ENCODE peak calls at places on chromosomes 5 and 9, in nine cellular contexts. One of them, this sample, is unnamed.

GRCh38 chr5:122253794-122254193 is 58.2 kb upstream of the SNCAIP start:
- DNase-seq in GM23338: no peak
- DNase-seq in SK-N-SH: no peak
- DNase-seq in HCT116: no peak
- DNase-seq in GM12878: no peak
- DNase-seq in HL-60: no peak
- DNase-seq in A549: no peak
- DNase-seq in HepG2: no peak
- DNase-seq in K562: no peak
- DNase-seq in this sample: no peak

GRCh38 chr5:179699640-179700298 is 1.0 kb downstream of the CANX start:
- DNase-seq in SK-N-SH: peak
- DNase-seq in GM12878: no peak
- DNase-seq in HepG2: peak
- DNase-seq in K562: peak
- DNase-seq in HL-60: peak
- DNase-seq in GM23338: peak
- DNase-seq in A549: peak
- DNase-seq in HCT116: no peak
- DNase-seq in this sample: no peak

GRCh38 chr5:131481569-131481968 is 153.5 kb downstream of the RAPGEF6 start:
- DNase-seq in HepG2: no peak
- DNase-seq in SK-N-SH: no peak
- DNase-seq in HL-60: no peak
- DNase-seq in HCT116: no peak
- DNase-seq in A549: no peak
- DNase-seq in GM23338: no peak
- DNase-seq in K562: no peak
- DNase-seq in GM12878: no peak
- DNase-seq in this sample: no peak

GRCh38 chr9:107740088-107740980 is 250.8 kb upstream of the KLF4 start:
- DNase-seq in GM12878: no peak
- DNase-seq in GM23338: no peak
- DNase-seq in SK-N-SH: no peak
- DNase-seq in HepG2: no peak
- DNase-seq in HL-60: no peak
- DNase-seq in K562: no peak
- DNase-seq in HCT116: no peak
- DNase-seq in A549: no peak
- DNase-seq in this sample: no peak

GRCh38 chr5:124007675-124008398 is 495.9 kb downstream of the CSNK1G3 start:
- DNase-seq in GM23338: peak
- DNase-seq in A549: peak
- DNase-seq in HCT116: peak
- DNase-seq in GM12878: no peak
- DNase-seq in HL-60: no peak
- DNase-seq in K562: no peak
- DNase-seq in HepG2: no peak
- DNase-seq in SK-N-SH: no peak
- DNase-seq in this sample: no peak

GRCh38 chr5:75756991-75757390 is 39.8 kb upstream of the POC5 start:
- DNase-seq in HepG2: no peak
- DNase-seq in HL-60: no peak
- DNase-seq in GM23338: no peak
- DNase-seq in A549: no peak
- DNase-seq in GM12878: no peak
- DNase-seq in K562: no peak
- DNase-seq in SK-N-SH: no peak
- DNase-seq in HCT116: no peak
- DNase-seq in this sample: no peak

GRCh38 chr9:136773386-136774044 is 9.2 kb upstream of the LCN15 start:
- DNase-seq in GM23338: peak
- DNase-seq in GM12878: no peak
- DNase-seq in A549: peak
- DNase-seq in HepG2: peak
- DNase-seq in SK-N-SH: peak
- DNase-seq in HL-60: peak
- DNase-seq in HCT116: no peak
- DNase-seq in K562: peak
- DNase-seq in this sample: no peak

GRCh38 chr9:97314503-97314902 is 7.0 kb downstream of the CCDC180 start:
- DNase-seq in GM23338: no peak
- DNase-seq in A549: no peak
- DNase-seq in HL-60: no peak
- DNase-seq in SK-N-SH: no peak
- DNase-seq in GM12878: no peak
- DNase-seq in HCT116: no peak
- DNase-seq in HepG2: no peak
- DNase-seq in K562: no peak
- DNase-seq in this sample: no peak

GRCh38 chr9:135344915-135345500 is 134.6 kb upstream of the PPP1R26 start:
- DNase-seq in A549: no peak
- DNase-seq in GM23338: no peak
- DNase-seq in HepG2: no peak
- DNase-seq in K562: no peak
- DNase-seq in HCT116: no peak
- DNase-seq in HL-60: no peak
- DNase-seq in GM12878: no peak
- DNase-seq in SK-N-SH: no peak
- DNase-seq in this sample: no peak

GRCh38 chr9:115262477-115262876 is 144.5 kb upstream of the TNC start:
- DNase-seq in HCT116: peak
- DNase-seq in A549: peak
- DNase-seq in GM12878: no peak
- DNase-seq in HepG2: peak
- DNase-seq in SK-N-SH: peak
- DNase-seq in K562: no peak
- DNase-seq in GM23338: no peak
- DNase-seq in HL-60: no peak
- DNase-seq in this sample: peak

GRCh38 chr9:70340572-70340971 is 73.9 kb downstream of the KLF9 start:
- DNase-seq in GM23338: peak
- DNase-seq in A549: peak
- DNase-seq in K562: peak
- DNase-seq in GM12878: no peak
- DNase-seq in SK-N-SH: peak
- DNase-seq in HCT116: no peak
- DNase-seq in HepG2: peak
- DNase-seq in HL-60: no peak
- DNase-seq in this sample: no peak

GRCh38 chr9:96719538-96720315 is 58.2 kb downstream of the ZNF510 start:
- DNase-seq in SK-N-SH: peak
- DNase-seq in GM23338: peak
- DNase-seq in HepG2: no peak
- DNase-seq in HL-60: no peak
- DNase-seq in GM12878: no peak
- DNase-seq in HCT116: no peak
- DNase-seq in A549: no peak
- DNase-seq in K562: no peak
- DNase-seq in this sample: no peak

GRCh38 chr9:15147471-15147870 is 159.5 kb downstream of the TTC39B start:
- DNase-seq in SK-N-SH: no peak
- DNase-seq in HL-60: no peak
- DNase-seq in A549: no peak
- DNase-seq in HepG2: no peak
- DNase-seq in GM23338: no peak
- DNase-seq in GM12878: no peak
- DNase-seq in K562: no peak
- DNase-seq in HCT116: no peak
- DNase-seq in this sample: no peak

GRCh38 chr5:12242960-12243888 is 339.0 kb upstream of the CTNND2 start:
- DNase-seq in SK-N-SH: no peak
- DNase-seq in HCT116: no peak
- DNase-seq in A549: no peak
- DNase-seq in HL-60: no peak
- DNase-seq in HepG2: no peak
- DNase-seq in K562: no peak
- DNase-seq in GM23338: no peak
- DNase-seq in GM12878: no peak
- DNase-seq in this sample: no peak

GRCh38 chr9:92506184-92506857 is 24.0 kb upstream of the ASPN start:
- DNase-seq in GM23338: no peak
- DNase-seq in HepG2: no peak
- DNase-seq in K562: no peak
- DNase-seq in GM12878: no peak
- DNase-seq in A549: peak
- DNase-seq in SK-N-SH: no peak
- DNase-seq in HL-60: no peak
- DNase-seq in HCT116: no peak
- DNase-seq in this sample: no peak

GRCh38 chr5:139383275-139383992 is at the start of gene SLC23A1:
- DNase-seq in SK-N-SH: peak
- DNase-seq in GM12878: no peak
- DNase-seq in K562: no peak
- DNase-seq in HL-60: no peak
- DNase-seq in GM23338: no peak
- DNase-seq in A549: peak
- DNase-seq in HepG2: peak
- DNase-seq in HCT116: no peak
- DNase-seq in this sample: no peak

GRCh38 chr9:71096431-71097108 is 24.9 kb downstream of the TRPM3 start:
- DNase-seq in K562: no peak
- DNase-seq in HepG2: peak
- DNase-seq in GM12878: no peak
- DNase-seq in HCT116: no peak
- DNase-seq in HL-60: no peak
- DNase-seq in A549: peak
- DNase-seq in GM23338: no peak
- DNase-seq in SK-N-SH: no peak
- DNase-seq in this sample: no peak

GRCh38 chr5:149453618-149454415 is 74.7 kb upstream of the IL17B start:
- DNase-seq in HCT116: no peak
- DNase-seq in GM23338: no peak
- DNase-seq in GM12878: no peak
- DNase-seq in A549: no peak
- DNase-seq in SK-N-SH: no peak
- DNase-seq in K562: no peak
- DNase-seq in HL-60: no peak
- DNase-seq in HepG2: no peak
- DNase-seq in this sample: no peak

GRCh38 chr9:90141723-90142122 is 500.9 kb downstream of the DIRAS2 start:
- DNase-seq in K562: no peak
- DNase-seq in GM23338: peak
- DNase-seq in HL-60: no peak
- DNase-seq in HCT116: no peak
- DNase-seq in GM12878: no peak
- DNase-seq in SK-N-SH: peak
- DNase-seq in A549: peak
- DNase-seq in HepG2: peak
- DNase-seq in this sample: no peak
- TF ChIP-seq CTCF in K562: peak
- TF ChIP-seq CTCF in GM23338: peak
- TF ChIP-seq CTCF in HL-60: peak
- TF ChIP-seq CTCF in HCT116: peak
- TF ChIP-seq CTCF in GM12878: peak
- TF ChIP-seq CTCF in SK-N-SH: peak
- TF ChIP-seq CTCF in A549: peak
- TF ChIP-seq CTCF in HepG2: peak
- TF ChIP-seq CTCF in this sample: peak

GRCh38 chr5:168114444-168115017 is 176.9 kb upstream of the WWC1 start:
- DNase-seq in HepG2: peak
- DNase-seq in GM23338: peak
- DNase-seq in GM12878: no peak
- DNase-seq in K562: peak
- DNase-seq in HCT116: peak
- DNase-seq in SK-N-SH: peak
- DNase-seq in A549: peak
- DNase-seq in HL-60: peak
- DNase-seq in this sample: peak
- TF ChIP-seq REST in HepG2: no peak
- TF ChIP-seq REST in GM23338: no peak
- TF ChIP-seq REST in GM12878: no peak
- TF ChIP-seq REST in K562: no peak
- TF ChIP-seq REST in HCT116: no peak
- TF ChIP-seq REST in SK-N-SH: no peak
- TF ChIP-seq REST in A549: no peak
- TF ChIP-seq REST in HL-60: no peak
- TF ChIP-seq REST in this sample: no peak

DNA sequence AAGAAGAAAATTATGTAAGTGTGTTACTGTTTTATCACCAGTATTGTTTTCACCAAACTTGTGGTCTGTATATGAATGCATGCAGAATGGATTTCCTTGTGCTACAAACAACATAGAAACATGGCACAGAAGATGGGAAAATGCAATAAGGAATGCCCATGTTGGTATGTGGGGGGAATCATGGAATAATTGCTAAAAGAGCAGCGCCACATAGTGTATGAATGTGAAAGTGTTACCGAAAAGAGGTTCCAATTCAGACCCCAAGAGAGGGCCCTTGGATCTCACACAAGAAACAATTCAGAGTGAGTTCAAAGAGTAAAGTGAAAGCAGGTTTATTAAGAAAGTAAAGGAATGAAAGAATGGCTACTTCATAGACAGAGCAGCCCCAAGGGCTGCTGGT is 26.4 kb upstream of the TYRP1 start:
- DNase-seq in SK-N-SH: no peak
- DNase-seq in A549: peak
- DNase-seq in HL-60: no peak
- DNase-seq in GM12878: no peak
- DNase-seq in HepG2: peak
- DNase-seq in K562: no peak
- DNase-seq in GM23338: peak
- DNase-seq in HCT116: no peak
- DNase-seq in this sample: no peak
- TF ChIP-seq CTCF in SK-N-SH: peak
- TF ChIP-seq CTCF in A549: peak
- TF ChIP-seq CTCF in HL-60: no peak
- TF ChIP-seq CTCF in GM12878: no peak
- TF ChIP-seq CTCF in HepG2: no peak
- TF ChIP-seq CTCF in K562: no peak
- TF ChIP-seq CTCF in GM23338: peak
- TF ChIP-seq CTCF in HCT116: peak
- TF ChIP-seq CTCF in this sample: peak

GRCh38 chr5:3190930-3191329 is 404.7 kb upstream of the IRX1 start:
- DNase-seq in A549: no peak
- DNase-seq in K562: no peak
- DNase-seq in SK-N-SH: no peak
- DNase-seq in GM23338: no peak
- DNase-seq in HepG2: no peak
- DNase-seq in HL-60: no peak
- DNase-seq in GM12878: no peak
- DNase-seq in HCT116: no peak
- DNase-seq in this sample: no peak

GRCh38 chr5:3190433-3190832 is 405.2 kb upstream of the IRX1 start:
- DNase-seq in K562: no peak
- DNase-seq in HL-60: no peak
- DNase-seq in HepG2: no peak
- DNase-seq in GM23338: no peak
- DNase-seq in GM12878: no peak
- DNase-seq in A549: no peak
- DNase-seq in HCT116: no peak
- DNase-seq in SK-N-SH: no peak
- DNase-seq in this sample: no peak

GRCh38 chr5:3185488-3185887 is 410.1 kb upstream of the IRX1 start:
- DNase-seq in A549: no peak
- DNase-seq in K562: no peak
- DNase-seq in HCT116: no peak
- DNase-seq in HL-60: no peak
- DNase-seq in GM12878: no peak
- DNase-seq in SK-N-SH: no peak
- DNase-seq in HepG2: no peak
- DNase-seq in GM23338: no peak
- DNase-seq in this sample: no peak

GRCh38 chr5:3187846-3188425 is 407.7 kb upstream of the IRX1 start:
- DNase-seq in HepG2: no peak
- DNase-seq in HCT116: no peak
- DNase-seq in HL-60: no peak
- DNase-seq in K562: no peak
- DNase-seq in SK-N-SH: no peak
- DNase-seq in GM12878: no peak
- DNase-seq in GM23338: no peak
- DNase-seq in A549: no peak
- DNase-seq in this sample: no peak

GRCh38 chr5:3186711-3187450 is 408.8 kb upstream of the IRX1 start:
- DNase-seq in GM23338: no peak
- DNase-seq in K562: no peak
- DNase-seq in GM12878: no peak
- DNase-seq in HepG2: no peak
- DNase-seq in A549: no peak
- DNase-seq in HCT116: no peak
- DNase-seq in SK-N-SH: no peak
- DNase-seq in HL-60: no peak
- DNase-seq in this sample: no peak
- TF ChIP-seq REST in GM23338: no peak
- TF ChIP-seq REST in K562: no peak
- TF ChIP-seq REST in GM12878: no peak
- TF ChIP-seq REST in HepG2: no peak
- TF ChIP-seq REST in A549: no peak
- TF ChIP-seq REST in HCT116: no peak
- TF ChIP-seq REST in SK-N-SH: no peak
- TF ChIP-seq REST in HL-60: no peak
- TF ChIP-seq REST in this sample: no peak